ENCODE peak calls at places on chromosomes 13 and 19, in four cellular contexts. R is K562, B is GM12878, S is HepG2. F is an unnamed sample.

GRCh38 chr13:52949744-52950143 is 78.9 kb upstream of the OLFM4 start:
- DNase-seq in R (no peak), B (no peak), S (no peak), F (no peak)

GRCh38 chr13:28031220-28031903 is 42.9 kb upstream of the URAD start:
- DNase-seq in R (no peak), B (no peak), S (no peak), F (no peak)

GRCh38 chr13:75656590-75656989 is 20.5 kb downstream of the LMO7 start:
- DNase-seq in R (no peak), B (no peak), S (no peak), F (no peak)

GRCh38 chr13:77222909-77223308 is 104.0 kb downstream of the MYCBP2 start:
- DNase-seq in R (no peak), B (no peak), S (no peak), F (no peak)

GRCh38 chr13:100887729-100888151 is 213.1 kb upstream of the TMTC4 start:
- DNase-seq in R (no peak), B (no peak), S (no peak), F (no peak)

GRCh38 chr19:3504723-3505122 is 1.4 kb upstream of the FZR1 start:
- DNase-seq in R (no peak), B (no peak), S (no peak), F (no peak)

GRCh38 chr19:18460900-18461299 is 23.0 kb upstream of the ISYNA1 start:
- DNase-seq in R (no peak), B (no peak), S (no peak), F (no peak)

GRCh38 chr13:48571121-48571901 is 38.4 kb upstream of the RCBTB2 start:
- DNase-seq in R (no peak), B (no peak), S (no peak), F (no peak)

GRCh38 chr13:66618702-66619101 is 611.4 kb downstream of the PCDH9 start:
- DNase-seq in R (peak), B (no peak), S (peak), F (peak)

GRCh38 chr13:112825071-112825470 is 135.2 kb downstream of the ATP11A start:
- DNase-seq in R (no peak), B (no peak), S (no peak), F (no peak)

GRCh38 chr13:61187471-61187870 is 228.2 kb downstream of the PCDH20 start:
- DNase-seq in R (no peak), B (no peak), S (no peak), F (no peak)

GRCh38 chr13:47166341-47166740 is 269.5 kb upstream of the HTR2A start:
- DNase-seq in R (no peak), B (no peak), S (no peak), F (no peak)

GRCh38 chr19:4057913-4058695 is 8.6 kb downstream of the ZBTB7A start:
- DNase-seq in R (peak), B (no peak), S (peak), F (peak)

GRCh38 chr19:17406887-17407196 is 1.4 kb upstream of the BST2 start:
- DNase-seq in R (no peak), B (no peak), S (no peak), F (no peak)

GRCh38 chr19:7280940-7281666 is 13.1 kb downstream of the INSR start:
- DNase-seq in R (no peak), B (no peak), S (no peak), F (no peak)

GRCh38 chr13:110797230-110797877 is 83.9 kb downstream of the ING1 start:
- DNase-seq in R (no peak), B (no peak), S (no peak), F (no peak)

GRCh38 chr13:94712812-94713555 is 639 bp upstream of the SOX21 start:
- DNase-seq in R (no peak), B (no peak), S (no peak), F (no peak)

GRCh38 chr13:98252931-98253470 is 75.9 kb upstream of the RNF113B start:
- DNase-seq in R (no peak), B (no peak), S (peak), F (peak)

GRCh38 chr13:68234278-68234677 is 1004.1 kb upstream of the PCDH9 start:
- DNase-seq in R (no peak), B (no peak), S (no peak), F (no peak)

GRCh38 chr13:27170221-27170520 is 1.4 kb downstream of the USP12 start:
- DNase-seq in R (no peak), B (no peak), S (no peak), F (no peak)

GRCh38 chr19:58557253-58558065 is 952 bp downstream of the UBE2M start:
- DNase-seq in R (no peak), B (no peak), S (no peak), F (no peak)

DNA sequence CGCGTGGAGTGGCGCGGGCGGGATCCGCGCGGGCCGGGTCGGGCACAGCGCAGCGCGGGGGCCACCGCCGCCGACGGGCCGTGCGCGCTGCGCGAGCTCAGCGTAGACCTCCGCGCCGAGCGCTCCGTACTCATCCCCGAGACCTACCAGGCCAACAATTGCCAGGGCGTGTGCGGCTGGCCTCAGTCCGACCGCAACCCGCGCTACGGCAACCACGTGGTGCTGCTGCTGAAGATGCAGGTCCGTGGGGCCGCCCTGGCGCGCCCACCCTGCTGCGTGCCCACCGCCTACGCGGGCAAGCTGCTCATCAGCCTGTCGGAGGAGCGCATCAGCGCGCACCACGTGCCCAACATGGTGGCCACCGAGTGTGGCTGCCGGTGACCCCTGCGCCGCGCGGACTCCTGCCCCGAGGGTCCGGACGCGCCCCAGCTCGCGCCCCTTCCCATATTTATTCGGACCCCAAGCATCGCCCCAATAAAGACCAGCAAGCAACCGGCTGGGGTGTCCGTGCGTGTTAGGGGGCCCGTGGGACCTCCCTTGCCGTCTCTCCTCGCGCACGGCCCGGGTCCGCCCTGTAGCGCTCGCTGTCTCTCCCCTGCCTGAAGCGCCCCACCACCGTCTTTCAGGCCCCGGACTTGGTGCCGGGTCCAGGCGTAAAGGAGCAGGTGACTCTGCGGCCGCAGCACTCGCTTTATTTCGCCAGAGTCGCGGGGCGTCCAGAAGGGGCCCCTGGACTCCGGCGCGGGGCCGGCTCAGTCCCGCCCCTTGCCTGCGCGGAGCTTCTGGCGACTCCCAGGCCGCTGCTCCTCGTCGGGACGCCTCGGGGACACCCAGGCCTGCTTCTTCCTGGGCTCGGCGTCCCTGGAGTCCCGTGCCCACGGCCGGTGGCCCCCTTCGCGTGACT is 2.7 kb downstream of the AMH start:
- DNase-seq in R (no peak), B (no peak), S (no peak), F (no peak)
- TF ChIP-seq ZBTB33 in R (peak), B (no peak), S (peak), F (no peak)

DNA sequence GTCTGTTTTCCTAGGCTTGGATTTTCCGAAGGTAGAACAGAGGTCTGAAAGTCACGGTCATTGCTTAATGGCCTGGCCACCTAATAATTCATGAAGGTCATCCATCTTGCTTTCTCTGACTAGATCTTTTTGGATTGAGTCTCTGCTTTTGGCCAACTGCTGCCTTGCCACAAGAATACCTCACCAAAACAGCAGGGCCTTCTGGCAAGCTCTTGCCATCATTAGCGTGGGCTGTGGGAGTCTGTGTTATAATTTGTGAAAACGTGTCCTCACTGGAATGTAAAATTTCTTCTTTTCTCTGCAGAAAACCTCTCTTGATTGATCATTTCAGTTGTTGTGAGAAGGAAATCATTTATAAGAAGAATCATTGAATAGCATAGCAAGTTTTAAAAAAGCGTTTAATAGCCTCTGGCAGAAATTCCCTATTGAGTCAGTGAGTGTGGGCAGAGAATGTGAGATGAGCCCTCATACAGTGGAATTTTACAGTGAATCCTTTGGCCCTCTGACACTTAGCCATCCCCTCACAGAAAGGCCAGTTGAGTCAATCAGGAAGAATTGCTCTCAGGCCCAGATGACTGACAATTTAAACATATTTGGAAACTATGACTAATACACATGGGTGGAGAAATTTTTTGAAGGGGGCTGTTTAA is 43.2 kb upstream of the ERICH6B start:
- DNase-seq in R (no peak), B (no peak), S (no peak), F (no peak)
- TF ChIP-seq ATF3 in R (no peak), B (no peak), S (no peak), F (no peak)

GRCh38 chr19:38015771-38016170 is 108.8 kb downstream of the SIPA1L3 start:
- DNase-seq in R (no peak), B (no peak), S (no peak), F (no peak)
- TF ChIP-seq ZBTB33 in R (no peak), B (no peak), S (no peak), F (no peak)

DNA sequence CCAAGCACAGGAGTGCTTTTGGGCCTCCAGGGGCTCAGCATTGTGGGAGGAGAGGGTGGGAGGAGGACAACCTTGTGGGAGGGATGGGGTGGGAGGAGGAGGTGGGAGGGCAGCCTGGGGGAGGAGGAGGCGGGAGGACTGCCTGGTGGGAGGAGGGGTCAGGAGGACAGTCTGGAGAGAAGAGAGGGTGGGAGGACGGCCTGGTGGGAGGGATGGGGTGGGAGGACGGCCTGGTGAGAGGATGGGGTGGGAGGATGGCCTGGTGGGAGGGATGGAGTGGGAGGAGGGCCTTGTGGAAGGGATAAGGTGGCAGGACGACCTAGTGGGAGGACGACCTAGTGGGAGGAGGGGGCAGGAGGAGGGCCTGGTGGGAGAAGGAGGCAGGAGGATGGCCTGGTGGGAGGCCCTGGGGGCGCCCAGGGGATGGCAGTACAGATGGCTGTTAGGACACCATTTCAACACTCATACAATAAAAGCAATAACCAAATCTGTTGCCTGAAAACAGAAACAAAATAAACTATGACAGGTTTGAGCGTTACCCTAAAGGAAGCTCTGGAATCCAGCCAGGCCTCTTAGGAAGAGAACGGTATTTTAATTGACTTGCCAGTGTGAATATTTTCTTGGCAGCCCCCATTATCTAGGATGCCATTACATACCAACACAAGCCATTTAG is 63.7 kb downstream of the CRYL1 start:
- DNase-seq in R (no peak), B (no peak), S (no peak), F (no peak)
- TF ChIP-seq ATF3 in R (no peak), B (no peak), S (no peak), F (no peak)

GRCh38 chr19:34732548-34733255 is 1.3 kb upstream of the ZNF181 start:
- DNase-seq in R (peak), B (no peak), S (no peak), F (no peak)
- TF ChIP-seq ZBTB33 in R (no peak), B (no peak), S (no peak), F (no peak)

F was measured in HCT116.